ENCODE peak calls at places on chromosomes 13 and 19, in eight cellular contexts. J is uterus, C is A549, X is IMR-90, N is gastrocnemius medialis, R is tibial nerve, T is suprapubic skin, Q is HepG2. W is an unnamed sample.

GRCh38 chr19:53254451-53255341 is at the start of gene ZNF677:
- DNase-seq in C (no peak), J (peak; percentile 91), N (peak; percentile 78), X (peak; percentile 76), Q (no peak), R (peak; percentile 83), T (peak; percentile 93), W (peak; percentile 84)

GRCh38 chr13:27006519-27007161 is 165.0 kb downstream of the USP12 start:
- DNase-seq in Q (no peak), R (no peak), T (peak; percentile 78), J (no peak), X (peak; percentile 12), C (no peak), N (no peak), W (peak; percentile 56)

GRCh38 chr19:50832666-50833065 is 708 bp downstream of the KLK15 start:
- DNase-seq in X (no peak), R (no peak), T (no peak), Q (no peak), J (no peak), C (no peak), N (no peak), W (no peak)

GRCh38 chr19:15419413-15420025 is 731 bp upstream of the AKAP8L start:
- DNase-seq in J (no peak), N (no peak), C (no peak), T (no peak), Q (no peak), X (no peak), R (no peak), W (no peak)

GRCh38 chr13:100517706-100518105 is 70.9 kb downstream of the GGACT start:
- DNase-seq in T (no peak), N (no peak), X (no peak), C (no peak), R (no peak), J (no peak), Q (no peak), W (no peak)

GRCh38 chr13:29524176-29524575 is 71.3 kb downstream of the SLC7A1 start:
- DNase-seq in N (no peak), T (no peak), R (peak; percentile 34), C (no peak), Q (no peak), J (no peak), X (no peak), W (no peak)

GRCh38 chr13:27599845-27600553 is 20.3 kb downstream of the LNX2 start:
- DNase-seq in C (peak; percentile 36), Q (peak; percentile 67), J (no peak), N (peak; percentile 43), R (no peak), T (no peak), X (peak; percentile 67), W (no peak)

GRCh38 chr19:54137913-54138776 is 583 bp downstream of the CNOT3 start:
- DNase-seq in T (no peak), J (peak; percentile 40), C (no peak), Q (no peak), N (no peak), R (no peak), X (no peak), W (no peak)

GRCh38 chr19:19662866-19663291 is 597 bp downstream of the ATP13A1 start:
- DNase-seq in T (peak; percentile 73), Q (peak; percentile 22), R (no peak), X (peak; percentile 4), C (no peak), N (peak; percentile 36), J (no peak), W (no peak)

GRCh38 chr19:1568320-1569019 is at the start of gene MEX3D:
- DNase-seq in X (peak; percentile 49), J (peak; percentile 75), N (peak; percentile 62), C (peak; percentile 67), T (no peak), R (peak; percentile 57), Q (peak; percentile 34), W (peak; percentile 83)

GRCh38 chr13:105497597-105497996 is 1037.9 kb downstream of the EFNB2 start:
- DNase-seq in X (no peak), J (no peak), N (no peak), R (no peak), T (no peak), Q (no peak), C (no peak), W (no peak)

GRCh38 chr19:33245948-33246728 is 20.5 kb upstream of the SLC7A10 start:
- DNase-seq in J (no peak), X (no peak), N (peak; percentile 23), Q (no peak), R (no peak), C (no peak), T (no peak), W (no peak)

GRCh38 chr13:96248103-96248502 is 158.2 kb downstream of the HS6ST3 start:
- DNase-seq in R (no peak), C (no peak), J (no peak), Q (no peak), N (no peak), X (no peak), T (no peak), W (no peak)

GRCh38 chr19:872266-872951 is 12.9 kb downstream of the CFD start:
- DNase-seq in T (no peak), N (peak; percentile 59), X (peak; percentile 38), C (peak; percentile 93), R (peak; percentile 47), Q (no peak), J (no peak), W (peak; percentile 31)

GRCh38 chr13:40961224-40961623 is 57.9 kb downstream of the ELF1 start:
- DNase-seq in Q (no peak), R (no peak), T (no peak), N (no peak), J (no peak), C (no peak), X (no peak), W (no peak)

GRCh38 chr19:5665781-5666513 is 14.4 kb downstream of the MICOS13 start:
- DNase-seq in T (no peak), R (no peak), J (no peak), C (peak; percentile 68), Q (peak; percentile 69), X (peak; percentile 84), N (no peak), W (no peak)

GRCh38 chr19:29318581-29318980 is 105.6 kb upstream of the UQCRFS1 start:
- DNase-seq in J (no peak), X (no peak), N (no peak), C (no peak), Q (no peak), R (no peak), T (no peak), W (no peak)

GRCh38 chr19:45424191-45425058 is 708 bp upstream of the ERCC1 start:
- DNase-seq in X (peak; percentile 98), T (no peak), R (peak; percentile 44), J (peak; percentile 59), Q (peak; percentile 86), N (peak; percentile 68), C (peak; percentile 95), W (peak; percentile 72)
- TF ChIP-seq POLR2A in X (peak; percentile 85), T (no peak), R (no peak), J (no peak), Q (no peak), N (no peak), C (peak; percentile 62), W (peak; percentile 20)

DNA sequence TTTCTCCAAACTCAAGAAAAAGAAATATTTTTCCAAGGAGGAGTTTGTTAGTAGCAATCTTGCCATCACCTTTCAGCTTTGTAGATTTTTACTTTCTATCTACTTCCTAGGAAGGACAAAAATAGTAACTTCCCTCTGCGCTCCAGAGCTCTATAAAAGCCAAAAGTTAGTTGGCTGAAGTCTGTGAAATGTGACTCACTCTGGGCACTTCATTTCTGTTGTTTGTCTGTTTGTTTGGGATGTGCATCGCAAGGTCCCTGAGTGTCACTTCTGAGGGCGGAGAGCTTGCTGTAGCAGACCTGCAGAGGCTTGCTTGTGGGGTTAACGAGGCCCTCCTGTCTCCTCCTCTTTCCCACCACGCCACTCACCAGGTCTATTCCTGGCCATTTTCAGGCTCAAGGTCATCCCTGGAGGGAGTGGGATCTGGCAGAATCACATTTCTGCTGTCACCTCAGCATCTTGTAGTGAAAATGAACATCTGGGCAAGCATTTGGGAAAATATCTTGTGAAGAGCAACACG is 307.6 kb downstream of the GPC6 start:
- DNase-seq in Q (no peak), N (no peak), T (no peak), J (peak; percentile 11), R (no peak), C (no peak), X (no peak), W (no peak)
- H3K27ac ChIP-seq in Q (no peak overlapping the region), N (no peak overlapping the region), T (no peak overlapping the region), J (no peak overlapping the region), R (peak overlapping the region; percentile 1), C (no peak overlapping the region), X (no peak overlapping the region), W (no peak overlapping the region)

GRCh38 chr13:110616103-110617101 is 1.1 kb downstream of the NAXD start:
- DNase-seq in C (peak; percentile 36), X (peak; percentile 72), J (no peak), R (no peak), Q (peak; percentile 26), N (peak; percentile 51), T (no peak), W (peak; percentile 71)
- TF ChIP-seq CTCF in C (peak; percentile 7), X (no peak), J (no peak), R (no peak), Q (peak; percentile 52), N (no peak), T (no peak), W (peak; percentile 15)

GRCh38 chr19:41362143-41362847 is 1.7 kb downstream of the B9D2 start:
- DNase-seq in J (no peak), T (no peak), N (no peak), X (no peak), Q (no peak), C (peak; percentile 68), R (no peak), W (no peak)

GRCh38 chr19:41363371-41363752 is 587 bp downstream of the B9D2 start:
- DNase-seq in T (no peak), J (no peak), N (no peak), Q (no peak), C (no peak), R (no peak), X (no peak), W (no peak)

GRCh38 chr19:41364546-41365391 is 820 bp upstream of the B9D2 start:
- DNase-seq in X (peak; percentile 15), T (no peak), R (no peak), N (no peak), J (no peak), C (no peak), Q (no peak), W (no peak)

GRCh38 chr19:41366089-41366488 is 2.1 kb upstream of the B9D2 start:
- DNase-seq in R (no peak), C (peak; percentile 70), T (no peak), Q (no peak), J (no peak), X (no peak), N (no peak), W (no peak)

DNA sequence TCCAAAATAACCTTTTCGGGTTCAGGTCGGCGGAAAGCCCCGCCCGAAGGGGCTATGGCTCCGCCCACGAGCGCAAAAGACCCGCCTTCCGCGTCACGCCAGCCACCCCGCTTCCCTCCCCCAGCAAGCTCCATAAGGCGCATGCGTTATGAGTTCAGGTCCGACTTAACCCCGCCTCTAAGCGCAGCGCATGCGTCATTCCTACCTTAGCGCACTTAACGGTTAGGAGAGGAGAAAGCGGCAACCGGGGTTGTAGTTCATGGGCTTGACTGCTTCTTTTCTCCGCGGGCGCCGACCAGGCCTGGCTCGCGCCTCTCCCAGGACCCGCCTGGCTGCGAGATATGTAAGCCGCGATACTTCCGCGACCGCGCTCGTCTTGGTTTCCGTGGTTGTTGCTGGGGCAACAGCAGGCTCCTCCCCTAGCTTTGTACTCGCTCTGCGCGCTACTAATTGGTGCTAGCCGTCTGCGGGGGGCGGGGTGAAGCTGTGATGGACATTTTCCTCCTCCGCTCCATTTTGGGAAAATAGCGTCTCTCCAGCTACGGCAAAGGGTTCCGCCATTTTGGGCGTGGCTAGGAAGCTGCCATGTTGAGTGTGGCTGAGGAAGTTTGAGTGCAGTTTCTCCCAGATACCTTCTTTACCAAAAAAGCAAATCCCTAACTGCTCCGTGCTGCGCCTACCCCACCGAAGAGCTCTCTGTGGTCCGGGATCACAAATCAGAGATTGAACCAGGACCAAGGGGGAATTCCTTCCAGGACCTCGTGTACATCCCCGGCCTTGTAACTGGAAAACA is at the start of gene B9D2:
- DNase-seq in N (peak; percentile 98), C (peak; percentile 100), Q (peak; percentile 96), T (peak; percentile 99), R (peak; percentile 98), X (peak; percentile 98), J (peak; percentile 98), W (peak; percentile 98)
- TF ChIP-seq POLR2A in N (peak; percentile 49), C (peak; percentile 80), Q (peak; percentile 91), T (peak; percentile 18), R (peak; percentile 42), X (peak; percentile 91), J (peak; percentile 81), W (no peak)